ENCODE peak calls at places on chromosomes 11 and 22, in four cellular contexts. Y, F, K and D are unnamed samples.

GRCh38 chr22:17597217-17597616 is 31.3 kb downstream of the ATP6V1E1 start:
- DNase-seq in Y (no peak), F (peak; percentile 32), K (no peak), D (no peak)

GRCh38 chr11:11931461-11932055 is 76.9 kb downstream of the DKK3 start:
- DNase-seq in Y (peak; percentile 77), F (peak; percentile 87), K (peak; percentile 47), D (peak; percentile 75)

GRCh38 chr11:64225608-64226506 is at the start of the genes NUDT22 and TRPT1:
- DNase-seq in Y (peak; percentile 88), F (peak; percentile 93), K (peak; percentile 97), D (peak; percentile 94)

GRCh38 chr11:85590848-85591483 is 36.2 kb downstream of the DLG2 start:
- DNase-seq in Y (peak; percentile 82), F (peak; percentile 63), K (peak; percentile 7), D (peak; percentile 72)

GRCh38 chr11:125210112-125210511 is 45.6 kb downstream of the PKNOX2 start:
- DNase-seq in Y (no peak), F (no peak), K (no peak), D (peak; percentile 43)

GRCh38 chr11:120249279-120250022 is 9.5 kb downstream of the POU2F3 start:
- DNase-seq in Y (no peak), F (no peak), K (no peak), D (no peak)

GRCh38 chr11:94925422-94926270 is 47.7 kb downstream of the CWC15 start:
- DNase-seq in Y (no peak), F (peak; percentile 18), K (no peak), D (no peak)

GRCh38 chr22:27526851-27527250 is 274.7 kb downstream of the MN1 start:
- DNase-seq in Y (no peak), F (no peak), K (no peak), D (no peak)

GRCh38 chr22:37968452-37969251 is 15.2 kb downstream of the POLR2F start:
- DNase-seq in Y (no peak), F (no peak), K (no peak), D (no peak)

GRCh38 chr11:133945087-133945974 is 11.4 kb downstream of the IGSF9B start:
- DNase-seq in Y (peak; percentile 28), F (peak; percentile 42), K (peak; percentile 78), D (no peak)

GRCh38 chr11:36155770-36156485 is 133.3 kb downstream of the COMMD9 start:
- DNase-seq in Y (peak; percentile 57), F (peak; percentile 19), K (no peak), D (peak; percentile 24)

GRCh38 chr11:77211040-77211451 is 83.0 kb downstream of the MYO7A start:
- DNase-seq in Y (no peak), F (no peak), K (peak; percentile 6), D (no peak)

GRCh38 chr22:46352691-46353386 is 17.3 kb downstream of the TRMU start:
- DNase-seq in Y (peak; percentile 67), F (no peak), K (no peak), D (no peak)

GRCh38 chr11:32366671-32367070 is 68.7 kb downstream of the WT1 start:
- DNase-seq in Y (no peak), F (no peak), K (no peak), D (no peak)

GRCh38 chr11:119290894-119291497 is 25.9 kb downstream of the MCAM start:
- DNase-seq in Y (no peak), F (peak; percentile 27), K (no peak), D (no peak)

GRCh38 chr22:23246982-23247766 is 66.9 kb downstream of the BCR start:
- DNase-seq in Y (no peak), F (no peak), K (no peak), D (no peak)

GRCh38 chr11:119594639-119595249 is 134.3 kb downstream of the NECTIN1 start:
- DNase-seq in Y (peak; percentile 85), F (peak; percentile 64), K (no peak), D (no peak)

GRCh38 chr11:9053631-9054030 is 37.8 kb downstream of the SCUBE2 start:
- DNase-seq in Y (no peak), F (peak; percentile 40), K (no peak), D (no peak)

GRCh38 chr22:27387561-27387960 is 414.0 kb downstream of the MN1 start:
- DNase-seq in Y (no peak), F (no peak), K (no peak), D (no peak)

DNA sequence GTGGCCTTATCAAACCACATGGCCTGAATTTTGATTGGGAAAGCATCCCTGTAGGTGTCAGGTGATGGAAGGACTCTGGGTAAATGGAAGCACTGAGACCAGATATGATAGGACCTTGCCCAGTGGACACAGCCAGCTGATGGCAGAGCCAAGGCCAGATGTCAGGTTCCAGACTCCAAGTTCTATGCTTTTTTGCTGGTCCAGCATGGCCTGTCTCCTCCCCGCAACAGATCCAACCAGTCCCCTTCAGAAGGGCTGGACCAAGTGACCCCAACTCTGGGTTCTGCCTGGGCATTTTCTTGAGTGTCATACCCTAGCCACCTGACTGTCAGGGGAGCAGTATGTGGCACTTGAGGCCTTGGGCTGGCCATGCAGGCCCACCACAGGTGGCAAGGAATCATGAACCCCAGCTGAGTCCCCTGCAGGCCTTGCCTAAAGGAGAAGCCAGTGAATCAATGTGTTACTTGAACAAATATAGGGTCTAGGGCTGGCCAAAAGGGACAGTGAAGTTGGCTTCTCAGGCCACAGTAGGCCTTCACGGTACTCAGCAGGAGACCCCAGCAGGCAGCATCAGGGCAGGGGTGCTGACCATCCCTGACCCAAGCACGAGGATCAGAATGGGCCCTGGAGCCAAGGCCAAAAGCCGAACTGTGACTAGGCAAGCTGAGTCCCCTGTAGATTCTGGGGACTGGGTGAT is 27.1 kb downstream of the KCNQ1OT1 start:
- DNase-seq in Y (no peak), F (no peak), K (no peak), D (no peak)
- TF ChIP-seq EZH2phosphoT487 in Y (no peak), F (no peak), K (no peak), D (no peak)

DNA sequence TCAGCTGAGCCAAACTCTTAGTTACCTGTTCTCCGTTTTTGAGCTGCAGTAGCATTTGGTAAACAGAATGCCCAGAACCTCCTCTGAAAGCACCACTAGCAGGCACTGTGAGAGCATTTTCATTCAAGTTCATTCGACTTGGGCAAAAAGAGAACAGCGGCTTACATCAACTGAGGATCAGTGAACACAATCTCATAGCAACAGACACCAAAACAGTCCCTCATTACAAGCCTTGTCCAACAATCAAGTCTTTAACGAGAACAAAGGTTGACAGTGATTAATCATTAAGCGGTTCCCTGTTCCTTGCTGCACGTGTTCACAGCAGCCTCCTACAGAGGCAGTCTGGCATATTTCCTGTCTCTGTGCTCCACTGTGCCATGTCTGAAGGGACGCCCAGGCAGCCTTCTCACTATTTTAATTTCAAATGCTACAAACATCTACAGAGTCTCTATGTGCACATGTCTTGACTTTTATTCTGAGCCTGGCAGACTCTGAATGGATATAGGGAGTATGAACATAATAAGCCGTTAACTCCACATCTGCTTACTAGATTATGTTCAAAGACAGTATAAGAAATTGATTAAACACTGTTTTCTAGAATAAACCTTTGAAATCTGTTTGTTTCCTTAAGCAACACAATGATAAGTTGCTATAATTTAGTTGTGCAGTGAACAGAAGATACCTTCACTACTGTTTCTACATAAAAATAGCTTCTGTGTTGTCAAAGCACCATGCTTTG is 88.3 kb upstream of the MTMR2 start:
- DNase-seq in Y (peak; percentile 58), F (peak; percentile 82), K (peak; percentile 59), D (peak; percentile 69)
- TF ChIP-seq EZH2phosphoT487 in Y (no peak), F (no peak), K (no peak), D (no peak)

GRCh38 chr11:17696741-17697140 is 22.6 kb upstream of the MYOD1 start:
- DNase-seq in Y (no peak), F (no peak), K (no peak), D (no peak)
- TF ChIP-seq EZH2phosphoT487 in Y (no peak), F (no peak), K (no peak), D (no peak)

GRCh38 chr11:26344647-26345046 is 12.7 kb downstream of the ANO3 start:
- DNase-seq in Y (no peak), F (peak; percentile 60), K (no peak), D (no peak)
- TF ChIP-seq EZH2phosphoT487 in Y (no peak), F (no peak), K (no peak), D (no peak)

GRCh38 chr11:132728026-132728425 is 804.3 kb downstream of the OPCML start:
- DNase-seq in Y (no peak), F (no peak), K (no peak), D (no peak)
- TF ChIP-seq EZH2phosphoT487 in Y (no peak), F (no peak), K (no peak), D (no peak)